ENCODE peak calls at places on chromosomes 6 and 20, in four cellular contexts. C is K562, A is HCT116, Z is HepG2. I is an unnamed sample.

GRCh38 chr6:37047421-37047931 is 42.0 kb downstream of the FGD2 start:
- DNase-seq in C (peak), Z (no peak), A (no peak), I (no peak)

GRCh38 chr20:36362978-36363713 is 57.0 kb downstream of the DLGAP4 start:
- DNase-seq in A (no peak), C (no peak), Z (no peak), I (no peak)

GRCh38 chr20:5095931-5096330 is 23.8 kb downstream of the PCNA start:
- DNase-seq in A (no peak), Z (no peak), C (no peak), I (no peak)

GRCh38 chr20:22928679-22929078 is 106.4 kb upstream of the SSTR4 start:
- DNase-seq in Z (no peak), C (peak), A (no peak), I (no peak)

GRCh38 chr6:6998194-6998569 is 109.6 kb upstream of the RREB1 start:
- DNase-seq in Z (no peak), C (no peak), A (no peak), I (no peak)

GRCh38 chr6:79602859-79603258 is 28.3 kb upstream of the SH3BGRL2 start:
- DNase-seq in A (no peak), C (no peak), Z (no peak), I (no peak)

GRCh38 chr20:63053430-63054102 is 46.8 kb upstream of the BHLHE23 start:
- DNase-seq in A (no peak), Z (no peak), C (no peak), I (no peak)

GRCh38 chr6:97501875-97502274 is 218.9 kb upstream of the MMS22L start:
- DNase-seq in A (no peak), Z (no peak), C (no peak), I (no peak)

GRCh38 chr20:44918761-44919160 is 8.9 kb downstream of the PABPC1L start:
- DNase-seq in C (no peak), Z (no peak), A (no peak), I (no peak)

GRCh38 chr6:43736844-43737243 is 33.2 kb upstream of the VEGFA start:
- DNase-seq in C (no peak), Z (no peak), A (no peak), I (no peak)

GRCh38 chr20:1155342-1155741 is 29.4 kb downstream of the TMEM74B start:
- DNase-seq in Z (no peak), A (no peak), C (no peak), I (no peak)

GRCh38 chr6:42294759-42295158 is 77.1 kb upstream of the MRPS10 start:
- DNase-seq in Z (peak), A (peak), C (no peak), I (peak)

GRCh38 chr20:44416082-44416715 is 59.5 kb upstream of the TTPAL start:
- DNase-seq in C (no peak), Z (no peak), A (no peak), I (no peak)

GRCh38 chr20:62832212-62832922 is 15.5 kb downstream of the COL9A3 start:
- DNase-seq in Z (no peak), C (peak), A (peak), I (no peak)

GRCh38 chr6:44037847-44038542 is 89.3 kb downstream of the MRPL14 start:
- DNase-seq in Z (no peak), C (no peak), A (no peak), I (no peak)

GRCh38 chr20:63303095-63303666 is 10.2 kb downstream of the COL20A1 start:
- DNase-seq in C (no peak), Z (no peak), A (no peak), I (no peak)

GRCh38 chr20:22630698-22631097 is 46.3 kb upstream of the FOXA2 start:
- DNase-seq in A (no peak), Z (no peak), C (no peak), I (no peak)

GRCh38 chr6:138785980-138786379 is 9.9 kb upstream of the ECT2L start:
- DNase-seq in Z (no peak), A (no peak), C (no peak), I (no peak)

GRCh38 chr20:55067158-55067825 is 591.9 kb downstream of the DOK5 start:
- DNase-seq in A (no peak), Z (no peak), C (no peak), I (no peak)

GRCh38 chr6:71205336-71205956 is 83.2 kb upstream of the OGFRL1 start:
- DNase-seq in Z (no peak), A (no peak), C (no peak), I (no peak)
- TF ChIP-seq TCF7L2 in Z (no peak), A (no peak), C (no peak), I (no peak)

DNA sequence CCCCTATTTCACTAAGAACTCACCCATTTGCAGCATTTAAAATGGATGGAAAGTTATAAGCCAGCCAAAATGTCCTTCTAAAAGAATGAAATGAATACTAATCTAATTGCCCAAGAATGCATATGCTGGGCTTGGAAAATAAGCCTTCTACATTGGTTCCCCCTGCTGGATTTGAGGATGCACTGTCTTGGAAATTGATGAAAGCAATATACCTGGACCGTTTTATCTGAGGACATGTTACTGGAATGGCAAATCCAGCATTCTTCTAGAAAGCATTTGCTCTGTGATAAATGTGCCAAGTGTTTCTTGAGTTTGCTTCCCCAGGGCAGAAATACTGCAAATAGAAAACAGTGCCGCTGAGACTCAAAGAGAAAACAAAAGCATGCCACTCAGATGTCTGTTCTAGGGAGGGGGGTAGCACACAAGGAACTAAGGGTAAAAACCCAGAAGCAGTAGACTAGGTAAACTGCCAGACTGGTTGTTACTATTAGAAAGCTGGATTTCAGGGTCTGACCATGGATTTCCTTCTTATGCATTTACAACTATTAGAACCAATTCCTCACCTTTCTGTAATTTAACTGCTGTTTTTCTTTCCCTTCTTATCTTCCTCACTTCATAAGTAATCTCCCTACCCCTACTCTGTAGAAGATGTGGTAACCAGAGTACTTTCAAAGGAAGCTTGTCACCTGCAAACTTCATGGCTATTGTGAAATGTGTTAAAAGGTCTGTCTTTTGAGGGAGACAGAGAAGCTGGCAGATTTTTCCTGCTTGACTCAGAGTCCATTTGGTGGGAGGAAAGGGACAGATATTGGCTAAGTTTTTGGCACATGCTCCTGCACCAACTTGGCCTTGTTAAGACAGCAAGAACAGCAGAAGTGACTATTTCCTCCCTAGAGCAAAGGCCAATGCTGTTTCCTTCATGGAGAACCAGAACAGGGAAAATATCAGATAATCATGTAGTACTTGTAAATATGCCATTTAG is 642.6 kb downstream of the KIF16B start:
- DNase-seq in C (no peak), A (no peak), Z (peak), I (no peak)
- TF ChIP-seq TCF7L2 in C (no peak), A (no peak), Z (no peak), I (no peak)

DNA sequence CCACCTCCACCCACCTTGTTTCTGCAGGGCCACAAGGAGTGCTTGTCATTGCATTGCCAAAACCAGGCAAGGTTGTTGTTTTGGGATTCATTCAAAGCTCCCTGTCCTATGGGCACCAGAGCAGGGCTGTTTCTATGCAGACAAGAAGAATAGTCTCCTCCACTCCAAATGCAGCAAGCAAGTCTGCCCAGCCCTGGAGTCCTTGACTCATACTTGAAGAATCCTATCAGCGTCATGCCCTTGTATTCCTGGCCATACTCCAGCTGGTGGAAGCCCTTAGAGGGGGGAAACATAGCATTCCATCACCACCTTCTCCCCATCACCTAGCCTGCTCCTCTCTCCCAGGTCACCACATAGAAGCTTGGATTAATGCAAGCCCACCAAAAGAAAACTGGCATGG is 145.3 kb upstream of the ECI2 start:
- DNase-seq in Z (no peak), A (no peak), C (no peak), I (no peak)
- TF ChIP-seq TCF7L2 in Z (no peak), A (no peak), C (no peak), I (no peak)

DNA sequence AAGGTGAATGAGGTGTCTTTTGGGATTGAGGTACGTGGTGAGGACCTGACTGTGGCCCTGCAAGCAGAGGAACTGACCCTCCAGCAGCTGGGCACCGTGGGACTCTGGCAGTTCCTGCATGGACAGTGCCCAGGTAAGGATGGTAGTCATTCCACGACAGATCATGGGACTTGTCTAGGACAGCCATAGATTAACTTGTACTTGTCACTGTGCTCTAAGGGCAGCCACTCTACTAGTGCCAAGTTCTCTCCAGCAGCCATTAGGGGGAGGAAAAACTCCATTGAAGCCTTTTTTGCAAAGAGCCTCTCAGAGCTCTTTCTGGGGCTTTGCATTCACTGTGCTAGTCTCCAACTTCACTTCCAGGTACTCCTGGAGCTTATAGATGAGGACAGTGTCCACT is 20.4 kb downstream of the TAF11 start:
- DNase-seq in C (peak), A (no peak), Z (peak), I (no peak)
- TF ChIP-seq TCF7L2 in C (no peak), A (no peak), Z (no peak), I (no peak)

GRCh38 chr6:46734867-46735719 is at the start of gene PLA2G7:
- DNase-seq in A (no peak), C (no peak), Z (no peak), I (no peak)
- TF ChIP-seq TCF7L2 in A (no peak), C (no peak), Z (no peak), I (no peak)

GRCh38 chr6:32210191-32210601 is 13.7 kb downstream of the NOTCH4 start:
- DNase-seq in A (no peak), Z (no peak), C (no peak), I (no peak)
- TF ChIP-seq TCF7L2 in A (no peak), Z (no peak), C (no peak), I (no peak)

I was measured in Panc1.